ENCODE peak calls at places on chromosome 6, in seven cellular contexts. One of them, this sample, is unnamed.

GRCh38 chr6:163296835-163297519 is 117.5 kb upstream of the QKI start:
- DNase-seq in lower leg skin: no peak
- DNase-seq in RPMI7951: no peak
- DNase-seq in EL: no peak
- DNase-seq in SHP77 treated with DMSO at 0.1 percent for 48 hours: no peak
- DNase-seq in stimulated activated CD8-positive, alpha-beta memory T cell treated with anti-CD3 and anti-CD28 coated beads, Interleukin-7, amount 100 ng/mL, for 1 hour: no peak
- DNase-seq in ELF-1: no peak
- DNase-seq in this sample: no peak

GRCh38 chr6:137013738-137014602 is 30.8 kb downstream of the IL20RA start:
- DNase-seq in ELF-1: peak; percentile 32
- DNase-seq in RPMI7951: peak; percentile 33
- DNase-seq in EL: peak; percentile 34
- DNase-seq in stimulated activated CD8-positive, alpha-beta memory T cell treated with anti-CD3 and anti-CD28 coated beads, Interleukin-7, amount 100 ng/mL, for 1 hour: no peak
- DNase-seq in lower leg skin: no peak
- DNase-seq in SHP77 treated with DMSO at 0.1 percent for 48 hours: no peak
- DNase-seq in this sample: peak; percentile 80

GRCh38 chr6:55543633-55544309 is 35.2 kb downstream of the HMGCLL1 start:
- DNase-seq in stimulated activated CD8-positive, alpha-beta memory T cell treated with anti-CD3 and anti-CD28 coated beads, Interleukin-7, amount 100 ng/mL, for 1 hour: no peak
- DNase-seq in EL: no peak
- DNase-seq in ELF-1: peak; percentile 14
- DNase-seq in RPMI7951: no peak
- DNase-seq in lower leg skin: no peak
- DNase-seq in SHP77 treated with DMSO at 0.1 percent for 48 hours: no peak
- DNase-seq in this sample: no peak

GRCh38 chr6:150865043-150865405 is 478 bp upstream of the MTHFD1L start:
- DNase-seq in SHP77 treated with DMSO at 0.1 percent for 48 hours: no peak
- DNase-seq in RPMI7951: no peak
- DNase-seq in EL: peak; percentile 8
- DNase-seq in stimulated activated CD8-positive, alpha-beta memory T cell treated with anti-CD3 and anti-CD28 coated beads, Interleukin-7, amount 100 ng/mL, for 1 hour: no peak
- DNase-seq in lower leg skin: no peak
- DNase-seq in ELF-1: no peak
- DNase-seq in this sample: no peak

GRCh38 chr6:90402831-90403192 is 106.2 kb upstream of the BACH2 start:
- DNase-seq in RPMI7951: no peak
- DNase-seq in lower leg skin: no peak
- DNase-seq in ELF-1: no peak
- DNase-seq in EL: no peak
- DNase-seq in stimulated activated CD8-positive, alpha-beta memory T cell treated with anti-CD3 and anti-CD28 coated beads, Interleukin-7, amount 100 ng/mL, for 1 hour: no peak
- DNase-seq in SHP77 treated with DMSO at 0.1 percent for 48 hours: no peak
- DNase-seq in this sample: no peak

GRCh38 chr6:84583784-84584183 is 180.6 kb downstream of the TBX18 start:
- DNase-seq in SHP77 treated with DMSO at 0.1 percent for 48 hours: no peak
- DNase-seq in lower leg skin: no peak
- DNase-seq in RPMI7951: peak; percentile 52
- DNase-seq in stimulated activated CD8-positive, alpha-beta memory T cell treated with anti-CD3 and anti-CD28 coated beads, Interleukin-7, amount 100 ng/mL, for 1 hour: no peak
- DNase-seq in EL: no peak
- DNase-seq in ELF-1: no peak
- DNase-seq in this sample: no peak

GRCh38 chr6:169253745-169254238 is at the start of gene THBS2:
- DNase-seq in SHP77 treated with DMSO at 0.1 percent for 48 hours: no peak
- DNase-seq in ELF-1: peak; percentile 56
- DNase-seq in RPMI7951: peak; percentile 85
- DNase-seq in stimulated activated CD8-positive, alpha-beta memory T cell treated with anti-CD3 and anti-CD28 coated beads, Interleukin-7, amount 100 ng/mL, for 1 hour: no peak
- DNase-seq in lower leg skin: peak; percentile 65
- DNase-seq in EL: peak; percentile 93
- DNase-seq in this sample: no peak

GRCh38 chr6:156970595-156971112 is 193.5 kb downstream of the ARID1B start:
- DNase-seq in stimulated activated CD8-positive, alpha-beta memory T cell treated with anti-CD3 and anti-CD28 coated beads, Interleukin-7, amount 100 ng/mL, for 1 hour: no peak
- DNase-seq in ELF-1: no peak
- DNase-seq in EL: no peak
- DNase-seq in RPMI7951: no peak
- DNase-seq in lower leg skin: no peak
- DNase-seq in SHP77 treated with DMSO at 0.1 percent for 48 hours: no peak
- DNase-seq in this sample: no peak

GRCh38 chr6:149851461-149851860 is 12.7 kb downstream of the LRP11 start:
- DNase-seq in stimulated activated CD8-positive, alpha-beta memory T cell treated with anti-CD3 and anti-CD28 coated beads, Interleukin-7, amount 100 ng/mL, for 1 hour: no peak
- DNase-seq in EL: peak; percentile 78
- DNase-seq in RPMI7951: peak; percentile 73
- DNase-seq in ELF-1: no peak
- DNase-seq in lower leg skin: no peak
- DNase-seq in SHP77 treated with DMSO at 0.1 percent for 48 hours: no peak
- DNase-seq in this sample: no peak

GRCh38 chr6:143328885-143329284 is 121.6 kb downstream of the ADAT2 start:
- DNase-seq in RPMI7951: peak; percentile 76
- DNase-seq in SHP77 treated with DMSO at 0.1 percent for 48 hours: no peak
- DNase-seq in lower leg skin: no peak
- DNase-seq in stimulated activated CD8-positive, alpha-beta memory T cell treated with anti-CD3 and anti-CD28 coated beads, Interleukin-7, amount 100 ng/mL, for 1 hour: no peak
- DNase-seq in ELF-1: no peak
- DNase-seq in EL: peak; percentile 43
- DNase-seq in this sample: peak; percentile 98

GRCh38 chr6:43671801-43672690 is 15.5 kb downstream of the MRPS18A start:
- DNase-seq in EL: no peak
- DNase-seq in RPMI7951: no peak
- DNase-seq in SHP77 treated with DMSO at 0.1 percent for 48 hours: no peak
- DNase-seq in stimulated activated CD8-positive, alpha-beta memory T cell treated with anti-CD3 and anti-CD28 coated beads, Interleukin-7, amount 100 ng/mL, for 1 hour: no peak
- DNase-seq in ELF-1: no peak
- DNase-seq in lower leg skin: no peak
- DNase-seq in this sample: no peak

GRCh38 chr6:81938014-81938761 is 185.7 kb upstream of the TENT5A start:
- DNase-seq in SHP77 treated with DMSO at 0.1 percent for 48 hours: no peak
- DNase-seq in stimulated activated CD8-positive, alpha-beta memory T cell treated with anti-CD3 and anti-CD28 coated beads, Interleukin-7, amount 100 ng/mL, for 1 hour: no peak
- DNase-seq in ELF-1: peak; percentile 3
- DNase-seq in lower leg skin: no peak
- DNase-seq in RPMI7951: peak; percentile 93
- DNase-seq in EL: peak; percentile 96
- DNase-seq in this sample: peak; percentile 100

GRCh38 chr6:124961784-124962611 is at the start of gene RNF217:
- DNase-seq in RPMI7951: peak; percentile 70
- DNase-seq in SHP77 treated with DMSO at 0.1 percent for 48 hours: no peak
- DNase-seq in stimulated activated CD8-positive, alpha-beta memory T cell treated with anti-CD3 and anti-CD28 coated beads, Interleukin-7, amount 100 ng/mL, for 1 hour: no peak
- DNase-seq in lower leg skin: peak; percentile 54
- DNase-seq in ELF-1: peak; percentile 62
- DNase-seq in EL: peak; percentile 62
- DNase-seq in this sample: no peak

GRCh38 chr6:150091466-150091865 is 22.5 kb upstream of the ULBP3 start:
- DNase-seq in stimulated activated CD8-positive, alpha-beta memory T cell treated with anti-CD3 and anti-CD28 coated beads, Interleukin-7, amount 100 ng/mL, for 1 hour: no peak
- DNase-seq in RPMI7951: peak; percentile 67
- DNase-seq in ELF-1: no peak
- DNase-seq in SHP77 treated with DMSO at 0.1 percent for 48 hours: no peak
- DNase-seq in lower leg skin: no peak
- DNase-seq in EL: no peak
- DNase-seq in this sample: no peak

GRCh38 chr6:35083507-35083906 is 57.6 kb downstream of the TCP11 start:
- DNase-seq in stimulated activated CD8-positive, alpha-beta memory T cell treated with anti-CD3 and anti-CD28 coated beads, Interleukin-7, amount 100 ng/mL, for 1 hour: no peak
- DNase-seq in ELF-1: no peak
- DNase-seq in SHP77 treated with DMSO at 0.1 percent for 48 hours: no peak
- DNase-seq in lower leg skin: no peak
- DNase-seq in RPMI7951: no peak
- DNase-seq in EL: no peak
- DNase-seq in this sample: no peak

GRCh38 chr6:156687875-156688549 is 89.2 kb upstream of the ARID1B start:
- DNase-seq in lower leg skin: peak; percentile 25
- DNase-seq in EL: peak; percentile 48
- DNase-seq in stimulated activated CD8-positive, alpha-beta memory T cell treated with anti-CD3 and anti-CD28 coated beads, Interleukin-7, amount 100 ng/mL, for 1 hour: no peak
- DNase-seq in RPMI7951: peak; percentile 64
- DNase-seq in SHP77 treated with DMSO at 0.1 percent for 48 hours: no peak
- DNase-seq in ELF-1: peak; percentile 68
- DNase-seq in this sample: no peak

GRCh38 chr6:37763413-37763812 is 56.1 kb upstream of the ZFAND3 start:
- DNase-seq in RPMI7951: no peak
- DNase-seq in SHP77 treated with DMSO at 0.1 percent for 48 hours: no peak
- DNase-seq in EL: no peak
- DNase-seq in ELF-1: no peak
- DNase-seq in stimulated activated CD8-positive, alpha-beta memory T cell treated with anti-CD3 and anti-CD28 coated beads, Interleukin-7, amount 100 ng/mL, for 1 hour: no peak
- DNase-seq in lower leg skin: no peak
- DNase-seq in this sample: no peak

GRCh38 chr6:144259988-144260387 is 25.1 kb upstream of the UTRN start:
- DNase-seq in RPMI7951: no peak
- DNase-seq in EL: peak; percentile 40
- DNase-seq in lower leg skin: no peak
- DNase-seq in SHP77 treated with DMSO at 0.1 percent for 48 hours: no peak
- DNase-seq in stimulated activated CD8-positive, alpha-beta memory T cell treated with anti-CD3 and anti-CD28 coated beads, Interleukin-7, amount 100 ng/mL, for 1 hour: no peak
- DNase-seq in ELF-1: no peak
- DNase-seq in this sample: no peak

GRCh38 chr6:137914530-137915193 is 47.6 kb downstream of the TNFAIP3 start:
- DNase-seq in RPMI7951: no peak
- DNase-seq in SHP77 treated with DMSO at 0.1 percent for 48 hours: no peak
- DNase-seq in lower leg skin: no peak
- DNase-seq in ELF-1: no peak
- DNase-seq in stimulated activated CD8-positive, alpha-beta memory T cell treated with anti-CD3 and anti-CD28 coated beads, Interleukin-7, amount 100 ng/mL, for 1 hour: no peak
- DNase-seq in EL: no peak
- DNase-seq in this sample: no peak

GRCh38 chr6:104418125-104418524 is 441.6 kb downstream of the HACE1 start:
- DNase-seq in SHP77 treated with DMSO at 0.1 percent for 48 hours: no peak
- DNase-seq in EL: peak; percentile 1
- DNase-seq in lower leg skin: no peak
- DNase-seq in stimulated activated CD8-positive, alpha-beta memory T cell treated with anti-CD3 and anti-CD28 coated beads, Interleukin-7, amount 100 ng/mL, for 1 hour: no peak
- DNase-seq in ELF-1: no peak
- DNase-seq in RPMI7951: no peak
- DNase-seq in this sample: no peak

GRCh38 chr6:31900917-31901414 is 920 bp downstream of the ZBTB12 start:
- DNase-seq in SHP77 treated with DMSO at 0.1 percent for 48 hours: no peak
- DNase-seq in lower leg skin: no peak
- DNase-seq in RPMI7951: no peak
- DNase-seq in ELF-1: peak; percentile 58
- DNase-seq in stimulated activated CD8-positive, alpha-beta memory T cell treated with anti-CD3 and anti-CD28 coated beads, Interleukin-7, amount 100 ng/mL, for 1 hour: no peak
- DNase-seq in EL: no peak
- DNase-seq in this sample: no peak

GRCh38 chr6:117194978-117195377 is 70.4 kb upstream of the VGLL2 start:
- DNase-seq in EL: no peak
- DNase-seq in ELF-1: no peak
- DNase-seq in lower leg skin: no peak
- DNase-seq in SHP77 treated with DMSO at 0.1 percent for 48 hours: no peak
- DNase-seq in stimulated activated CD8-positive, alpha-beta memory T cell treated with anti-CD3 and anti-CD28 coated beads, Interleukin-7, amount 100 ng/mL, for 1 hour: no peak
- DNase-seq in RPMI7951: no peak
- DNase-seq in this sample: no peak

GRCh38 chr6:89021629-89022028 is 58.2 kb upstream of the RNGTT start:
- DNase-seq in RPMI7951: no peak
- DNase-seq in lower leg skin: peak; percentile 57
- DNase-seq in ELF-1: peak; percentile 95
- DNase-seq in EL: no peak
- DNase-seq in SHP77 treated with DMSO at 0.1 percent for 48 hours: no peak
- DNase-seq in stimulated activated CD8-positive, alpha-beta memory T cell treated with anti-CD3 and anti-CD28 coated beads, Interleukin-7, amount 100 ng/mL, for 1 hour: no peak
- DNase-seq in this sample: no peak

GRCh38 chr6:26126394-26127221 is 39.4 kb downstream of the HFE start:
- DNase-seq in ELF-1: no peak
- DNase-seq in lower leg skin: peak; percentile 41
- DNase-seq in RPMI7951: no peak
- DNase-seq in SHP77 treated with DMSO at 0.1 percent for 48 hours: no peak
- DNase-seq in stimulated activated CD8-positive, alpha-beta memory T cell treated with anti-CD3 and anti-CD28 coated beads, Interleukin-7, amount 100 ng/mL, for 1 hour: no peak
- DNase-seq in EL: no peak
- DNase-seq in this sample: no peak

GRCh38 chr6:343226-343935 is 48.2 kb upstream of the IRF4 start:
- DNase-seq in EL: no peak
- DNase-seq in lower leg skin: no peak
- DNase-seq in stimulated activated CD8-positive, alpha-beta memory T cell treated with anti-CD3 and anti-CD28 coated beads, Interleukin-7, amount 100 ng/mL, for 1 hour: no peak
- DNase-seq in RPMI7951: no peak
- DNase-seq in ELF-1: no peak
- DNase-seq in SHP77 treated with DMSO at 0.1 percent for 48 hours: no peak
- DNase-seq in this sample: no peak

GRCh38 chr6:138944412-138944811 is 43.6 kb downstream of the REPS1 start:
- DNase-seq in EL: peak; percentile 23
- DNase-seq in stimulated activated CD8-positive, alpha-beta memory T cell treated with anti-CD3 and anti-CD28 coated beads, Interleukin-7, amount 100 ng/mL, for 1 hour: no peak
- DNase-seq in RPMI7951: peak; percentile 56
- DNase-seq in ELF-1: no peak
- DNase-seq in SHP77 treated with DMSO at 0.1 percent for 48 hours: no peak
- DNase-seq in lower leg skin: no peak
- DNase-seq in this sample: peak; percentile 56

GRCh38 chr6:5379647-5380242 is 118.4 kb downstream of the FARS2 start:
- DNase-seq in lower leg skin: no peak
- DNase-seq in RPMI7951: peak; percentile 41
- DNase-seq in EL: peak; percentile 49
- DNase-seq in stimulated activated CD8-positive, alpha-beta memory T cell treated with anti-CD3 and anti-CD28 coated beads, Interleukin-7, amount 100 ng/mL, for 1 hour: no peak
- DNase-seq in ELF-1: peak; percentile 43
- DNase-seq in SHP77 treated with DMSO at 0.1 percent for 48 hours: peak; percentile 28
- DNase-seq in this sample: no peak

GRCh38 chr6:121932071-121933009 is 467.1 kb upstream of the HSF2 start:
- DNase-seq in ELF-1: peak; percentile 89
- DNase-seq in EL: peak; percentile 98
- DNase-seq in SHP77 treated with DMSO at 0.1 percent for 48 hours: no peak
- DNase-seq in lower leg skin: peak; percentile 56
- DNase-seq in RPMI7951: peak; percentile 100
- DNase-seq in stimulated activated CD8-positive, alpha-beta memory T cell treated with anti-CD3 and anti-CD28 coated beads, Interleukin-7, amount 100 ng/mL, for 1 hour: no peak
- DNase-seq in this sample: no peak

GRCh38 chr6:168823397-168824020 is 382.5 kb downstream of the SMOC2 start:
- DNase-seq in stimulated activated CD8-positive, alpha-beta memory T cell treated with anti-CD3 and anti-CD28 coated beads, Interleukin-7, amount 100 ng/mL, for 1 hour: no peak
- DNase-seq in ELF-1: peak; percentile 50
- DNase-seq in RPMI7951: no peak
- DNase-seq in SHP77 treated with DMSO at 0.1 percent for 48 hours: no peak
- DNase-seq in EL: no peak
- DNase-seq in lower leg skin: no peak
- DNase-seq in this sample: no peak

GRCh38 chr6:157432861-157433260 is 51.9 kb downstream of the ZDHHC14 start:
- DNase-seq in lower leg skin: no peak
- DNase-seq in RPMI7951: no peak
- DNase-seq in stimulated activated CD8-positive, alpha-beta memory T cell treated with anti-CD3 and anti-CD28 coated beads, Interleukin-7, amount 100 ng/mL, for 1 hour: no peak
- DNase-seq in ELF-1: no peak
- DNase-seq in SHP77 treated with DMSO at 0.1 percent for 48 hours: no peak
- DNase-seq in EL: no peak
- DNase-seq in this sample: no peak

GRCh38 chr6:148999921-149000589 is 253.2 kb downstream of the UST start:
- DNase-seq in SHP77 treated with DMSO at 0.1 percent for 48 hours: no peak
- DNase-seq in lower leg skin: no peak
- DNase-seq in stimulated activated CD8-positive, alpha-beta memory T cell treated with anti-CD3 and anti-CD28 coated beads, Interleukin-7, amount 100 ng/mL, for 1 hour: no peak
- DNase-seq in RPMI7951: peak; percentile 95
- DNase-seq in ELF-1: no peak
- DNase-seq in EL: peak; percentile 93
- DNase-seq in this sample: no peak

GRCh38 chr6:29651413-29652197 is 5.3 kb upstream of the MOG start:
- DNase-seq in EL: peak; percentile 38
- DNase-seq in stimulated activated CD8-positive, alpha-beta memory T cell treated with anti-CD3 and anti-CD28 coated beads, Interleukin-7, amount 100 ng/mL, for 1 hour: no peak
- DNase-seq in lower leg skin: no peak
- DNase-seq in SHP77 treated with DMSO at 0.1 percent for 48 hours: peak; percentile 45
- DNase-seq in ELF-1: no peak
- DNase-seq in RPMI7951: peak; percentile 43
- DNase-seq in this sample: no peak